ENCODE peak calls at places on chromosomes 3 and 15, in seven cellular contexts. One of them, this sample, is unnamed.

GRCh38 chr3:39192490-39193092 is at the start of gene XIRP1:
- DNase-seq in GM12878: no peak
- DNase-seq in tibial artery: no peak
- DNase-seq in HCT116: no peak
- DNase-seq in kidney: no peak
- DNase-seq in transverse colon: no peak
- DNase-seq in psoas muscle: peak
- DNase-seq in this sample: no peak

GRCh38 chr3:107133891-107134290 is 243.3 kb upstream of the CCDC54 start:
- DNase-seq in tibial artery: no peak
- DNase-seq in HCT116: no peak
- DNase-seq in transverse colon: no peak
- DNase-seq in GM12878: no peak
- DNase-seq in kidney: no peak
- DNase-seq in psoas muscle: no peak
- DNase-seq in this sample: no peak

GRCh38 chr3:29277249-29277648 is 3.6 kb upstream of the RBMS3 start:
- DNase-seq in kidney: no peak
- DNase-seq in tibial artery: no peak
- DNase-seq in GM12878: no peak
- DNase-seq in psoas muscle: no peak
- DNase-seq in HCT116: no peak
- DNase-seq in transverse colon: no peak
- DNase-seq in this sample: no peak

GRCh38 chr15:25089577-25089976 is 134.8 kb downstream of the SNRPN start:
- DNase-seq in psoas muscle: no peak
- DNase-seq in GM12878: no peak
- DNase-seq in kidney: no peak
- DNase-seq in tibial artery: peak
- DNase-seq in transverse colon: no peak
- DNase-seq in HCT116: no peak
- DNase-seq in this sample: no peak

GRCh38 chr3:141482250-141482937 is 4.4 kb upstream of the RASA2 start:
- DNase-seq in transverse colon: no peak
- DNase-seq in kidney: no peak
- DNase-seq in HCT116: peak
- DNase-seq in GM12878: no peak
- DNase-seq in tibial artery: no peak
- DNase-seq in psoas muscle: no peak
- DNase-seq in this sample: no peak

GRCh38 chr15:25226360-25226759 is 212.5 kb downstream of the UBE3A start:
- DNase-seq in transverse colon: no peak
- DNase-seq in HCT116: no peak
- DNase-seq in kidney: no peak
- DNase-seq in GM12878: no peak
- DNase-seq in tibial artery: no peak
- DNase-seq in psoas muscle: no peak
- DNase-seq in this sample: no peak

GRCh38 chr3:40754966-40755365 is 230.2 kb downstream of the ZNF621 start:
- DNase-seq in kidney: no peak
- DNase-seq in tibial artery: no peak
- DNase-seq in GM12878: no peak
- DNase-seq in transverse colon: no peak
- DNase-seq in psoas muscle: no peak
- DNase-seq in HCT116: no peak
- DNase-seq in this sample: no peak

GRCh38 chr3:36192901-36193300 is 187.4 kb upstream of the STAC start:
- DNase-seq in psoas muscle: no peak
- DNase-seq in kidney: no peak
- DNase-seq in GM12878: no peak
- DNase-seq in tibial artery: no peak
- DNase-seq in transverse colon: no peak
- DNase-seq in HCT116: no peak
- DNase-seq in this sample: no peak

GRCh38 chr15:79467865-79468586 is 35.9 kb downstream of the MINAR1 start:
- DNase-seq in transverse colon: no peak
- DNase-seq in kidney: no peak
- DNase-seq in GM12878: no peak
- DNase-seq in HCT116: no peak
- DNase-seq in psoas muscle: no peak
- DNase-seq in tibial artery: no peak
- DNase-seq in this sample: no peak

GRCh38 chr3:13149331-13150203 is 76.3 kb upstream of the IQSEC1 start:
- DNase-seq in psoas muscle: no peak
- DNase-seq in transverse colon: peak
- DNase-seq in GM12878: no peak
- DNase-seq in HCT116: no peak
- DNase-seq in kidney: peak
- DNase-seq in tibial artery: peak
- DNase-seq in this sample: no peak

GRCh38 chr3:141089339-141090152 is 38.4 kb downstream of the SPSB4 start:
- DNase-seq in kidney: no peak
- DNase-seq in transverse colon: no peak
- DNase-seq in psoas muscle: no peak
- DNase-seq in tibial artery: no peak
- DNase-seq in GM12878: no peak
- DNase-seq in HCT116: no peak
- DNase-seq in this sample: no peak

GRCh38 chr15:100265641-100266035 is 76.1 kb downstream of the ADAMTS17 start:
- DNase-seq in HCT116: no peak
- DNase-seq in psoas muscle: no peak
- DNase-seq in transverse colon: no peak
- DNase-seq in tibial artery: no peak
- DNase-seq in GM12878: no peak
- DNase-seq in kidney: no peak
- DNase-seq in this sample: no peak

GRCh38 chr15:73650387-73651126 is 17.4 kb upstream of the NPTN start:
- DNase-seq in psoas muscle: no peak
- DNase-seq in kidney: no peak
- DNase-seq in transverse colon: no peak
- DNase-seq in HCT116: no peak
- DNase-seq in tibial artery: no peak
- DNase-seq in GM12878: no peak
- DNase-seq in this sample: no peak

GRCh38 chr3:42960282-42960681 is 18.8 kb upstream of the GASK1A start:
- DNase-seq in GM12878: no peak
- DNase-seq in kidney: no peak
- DNase-seq in psoas muscle: no peak
- DNase-seq in HCT116: no peak
- DNase-seq in transverse colon: no peak
- DNase-seq in tibial artery: no peak
- DNase-seq in this sample: no peak

DNA sequence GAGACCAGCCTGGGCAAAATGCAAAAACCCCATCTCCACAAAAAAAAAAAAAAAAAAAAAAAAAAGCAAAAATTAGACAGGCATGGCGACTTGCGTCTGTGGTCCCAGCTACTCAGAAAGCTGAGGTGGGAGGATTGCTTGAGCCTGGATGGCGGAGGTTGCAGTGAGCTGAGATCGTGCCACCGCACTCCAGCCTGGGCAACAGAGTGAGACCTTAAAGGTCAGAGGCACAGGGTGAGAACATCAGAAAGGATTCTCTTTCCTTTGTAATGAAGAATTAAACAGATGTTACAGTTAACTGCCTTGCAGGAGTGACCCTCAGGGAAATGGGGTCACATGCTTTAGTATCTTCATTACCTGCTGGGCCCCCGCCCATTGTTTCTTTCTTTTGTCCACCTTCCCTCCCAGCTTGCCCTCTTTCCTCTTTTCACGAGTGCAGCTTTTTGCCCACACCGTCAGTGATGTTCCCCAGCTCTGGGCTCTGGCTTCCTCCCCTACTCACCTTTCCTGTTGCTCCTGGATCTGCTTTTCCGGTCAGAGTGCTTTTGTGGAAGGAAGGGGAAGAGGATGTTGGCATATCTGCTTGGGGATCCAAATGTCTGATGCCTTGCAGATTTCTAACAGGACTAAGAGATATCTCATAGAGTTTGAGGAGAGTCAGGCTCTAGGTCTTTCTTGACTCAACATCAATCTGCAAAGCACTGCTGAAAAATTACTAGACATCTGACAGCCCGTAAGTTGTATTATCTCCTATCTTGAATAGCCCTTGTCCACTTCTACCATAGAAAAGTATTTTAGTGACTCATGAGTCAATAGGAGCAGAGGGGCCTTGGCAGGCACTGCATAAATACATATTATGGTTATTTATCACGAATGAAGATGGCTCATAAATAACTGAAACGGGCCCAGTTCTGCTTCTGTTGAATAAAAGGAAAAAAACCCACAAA is 35.6 kb upstream of the NDUFB4 start:
- DNase-seq in HCT116: no peak
- DNase-seq in kidney: no peak
- DNase-seq in GM12878: no peak
- DNase-seq in transverse colon: no peak
- DNase-seq in tibial artery: no peak
- DNase-seq in psoas muscle: no peak
- DNase-seq in this sample: no peak
- H3K4me3 ChIP-seq in HCT116: no peak
- H3K4me3 ChIP-seq in kidney: no peak
- H3K4me3 ChIP-seq in GM12878: no peak
- H3K4me3 ChIP-seq in transverse colon: no peak
- H3K4me3 ChIP-seq in tibial artery: no peak
- H3K4me3 ChIP-seq in psoas muscle: no peak
- H3K4me3 ChIP-seq in this sample: no peak

GRCh38 chr3:58899953-58900298 is 149.9 kb downstream of the CFAP20DC start:
- DNase-seq in transverse colon: no peak
- DNase-seq in HCT116: no peak
- DNase-seq in GM12878: peak
- DNase-seq in kidney: no peak
- DNase-seq in psoas muscle: no peak
- DNase-seq in tibial artery: no peak
- DNase-seq in this sample: no peak

GRCh38 chr3:58899159-58899952 is 150.5 kb downstream of the CFAP20DC start:
- DNase-seq in psoas muscle: peak
- DNase-seq in tibial artery: peak
- DNase-seq in kidney: peak
- DNase-seq in HCT116: no peak
- DNase-seq in GM12878: peak
- DNase-seq in transverse colon: peak
- DNase-seq in this sample: no peak

GRCh38 chr3:58900372-58900771 is 149.5 kb downstream of the CFAP20DC start:
- DNase-seq in psoas muscle: no peak
- DNase-seq in HCT116: no peak
- DNase-seq in transverse colon: no peak
- DNase-seq in kidney: no peak
- DNase-seq in tibial artery: no peak
- DNase-seq in GM12878: no peak
- DNase-seq in this sample: no peak

GRCh38 chr3:58898513-58898912 is 151.3 kb downstream of the CFAP20DC start:
- DNase-seq in GM12878: no peak
- DNase-seq in psoas muscle: no peak
- DNase-seq in tibial artery: no peak
- DNase-seq in transverse colon: no peak
- DNase-seq in HCT116: no peak
- DNase-seq in kidney: no peak
- DNase-seq in this sample: no peak
- H3K4me3 ChIP-seq in GM12878: no peak
- H3K4me3 ChIP-seq in psoas muscle: no peak
- H3K4me3 ChIP-seq in tibial artery: no peak
- H3K4me3 ChIP-seq in transverse colon: no peak
- H3K4me3 ChIP-seq in HCT116: no peak
- H3K4me3 ChIP-seq in kidney: no peak
- H3K4me3 ChIP-seq in this sample: no peak

GRCh38 chr3:71102111-71103039 is 481.2 kb downstream of the FOXP1 start:
- DNase-seq in HCT116: no peak
- DNase-seq in transverse colon: no peak
- DNase-seq in psoas muscle: no peak
- DNase-seq in kidney: no peak
- DNase-seq in GM12878: no peak
- DNase-seq in tibial artery: no peak
- DNase-seq in this sample: peak
- H3K4me3 ChIP-seq in HCT116: no peak
- H3K4me3 ChIP-seq in transverse colon: no peak
- H3K4me3 ChIP-seq in psoas muscle: no peak
- H3K4me3 ChIP-seq in kidney: no peak
- H3K4me3 ChIP-seq in GM12878: no peak
- H3K4me3 ChIP-seq in tibial artery: peak
- H3K4me3 ChIP-seq in this sample: no peak

GRCh38 chr3:102114264-102114979 is 265.1 kb downstream of the NFKBIZ start:
- DNase-seq in tibial artery: no peak
- DNase-seq in kidney: no peak
- DNase-seq in psoas muscle: no peak
- DNase-seq in GM12878: no peak
- DNase-seq in HCT116: no peak
- DNase-seq in transverse colon: no peak
- DNase-seq in this sample: no peak

GRCh38 chr3:102112706-102113230 is 263.5 kb downstream of the NFKBIZ start:
- DNase-seq in GM12878: no peak
- DNase-seq in tibial artery: no peak
- DNase-seq in psoas muscle: no peak
- DNase-seq in HCT116: no peak
- DNase-seq in transverse colon: no peak
- DNase-seq in kidney: no peak
- DNase-seq in this sample: no peak

GRCh38 chr3:102113421-102114041 is 264.2 kb downstream of the NFKBIZ start:
- DNase-seq in GM12878: no peak
- DNase-seq in tibial artery: no peak
- DNase-seq in transverse colon: no peak
- DNase-seq in kidney: peak
- DNase-seq in HCT116: no peak
- DNase-seq in psoas muscle: no peak
- DNase-seq in this sample: no peak
- H3K4me3 ChIP-seq in GM12878: no peak
- H3K4me3 ChIP-seq in tibial artery: no peak
- H3K4me3 ChIP-seq in transverse colon: no peak
- H3K4me3 ChIP-seq in kidney: peak
- H3K4me3 ChIP-seq in HCT116: no peak
- H3K4me3 ChIP-seq in psoas muscle: no peak
- H3K4me3 ChIP-seq in this sample: no peak

GRCh38 chr3:172750069-172750367 is 508 bp upstream of the ECT2 start:
- DNase-seq in HCT116: no peak
- DNase-seq in psoas muscle: no peak
- DNase-seq in transverse colon: no peak
- DNase-seq in kidney: no peak
- DNase-seq in GM12878: no peak
- DNase-seq in tibial artery: no peak
- DNase-seq in this sample: no peak
- H3K4me3 ChIP-seq in HCT116: peak
- H3K4me3 ChIP-seq in psoas muscle: peak
- H3K4me3 ChIP-seq in transverse colon: peak
- H3K4me3 ChIP-seq in kidney: peak
- H3K4me3 ChIP-seq in GM12878: peak
- H3K4me3 ChIP-seq in tibial artery: peak
- H3K4me3 ChIP-seq in this sample: peak

DNA sequence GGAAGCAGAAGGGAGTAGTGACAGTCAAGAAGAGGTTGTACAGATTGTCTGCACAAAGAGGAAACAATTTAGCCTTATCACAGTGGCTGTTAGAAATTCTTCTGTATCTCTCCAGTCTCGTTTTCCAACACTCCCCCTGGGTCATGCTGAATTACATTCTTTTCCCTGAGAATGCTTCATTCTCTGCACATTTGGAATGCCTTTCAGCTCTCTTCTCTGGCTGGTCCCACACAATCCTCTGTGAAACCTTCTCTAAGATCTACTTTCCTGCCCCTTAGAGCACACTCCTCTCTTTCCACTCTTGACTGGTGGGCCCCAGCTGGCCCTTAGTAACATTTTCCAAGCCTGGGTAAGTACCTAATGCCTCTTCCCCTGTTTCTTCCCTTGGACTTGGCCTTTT is 25.5 kb downstream of the HMCES start:
- DNase-seq in transverse colon: no peak
- DNase-seq in kidney: no peak
- DNase-seq in tibial artery: no peak
- DNase-seq in psoas muscle: no peak
- DNase-seq in GM12878: no peak
- DNase-seq in HCT116: no peak
- DNase-seq in this sample: no peak
- H3K4me3 ChIP-seq in transverse colon: no peak
- H3K4me3 ChIP-seq in kidney: no peak
- H3K4me3 ChIP-seq in tibial artery: no peak
- H3K4me3 ChIP-seq in psoas muscle: no peak
- H3K4me3 ChIP-seq in GM12878: no peak
- H3K4me3 ChIP-seq in HCT116: no peak
- H3K4me3 ChIP-seq in this sample: no peak

This sample was measured in AG04450.